ENCODE peak calls at places on chromosomes 11 and 22, in ten cellular contexts. K is endodermal cell, U is GM23338, B is fibroblast of the aortic adventitia, A is neural progenitor cell, F is esophagus squamous epithelium, D is OCI-LY7, P is fibroblast of pulmonary artery, L is A549, T is heart right ventricle. H is an unnamed sample.

GRCh38 chr11:17655682-17656081 is 63.7 kb upstream of the MYOD1 start:
- DNase-seq in A (no peak), B (no peak), L (no peak), U (no peak), P (no peak), K (no peak), F (no peak), D (no peak), T (no peak), H (no peak)

GRCh38 chr11:120551191-120551590 is 39.6 kb downstream of the GRIK4 start:
- DNase-seq in L (no peak), F (no peak), D (no peak), U (no peak), B (no peak), P (no peak), A (no peak), K (no peak), T (no peak), H (no peak)

GRCh38 chr11:47539681-47540039 is 13.3 kb downstream of the CELF1 start:
- DNase-seq in B (no peak), D (no peak), T (no peak), F (no peak), A (no peak), P (no peak), L (no peak), K (no peak), U (no peak), H (no peak)

GRCh38 chr11:126149759-126150236 is 61.7 kb downstream of the RPUSD4 start:
- DNase-seq in T (no peak), F (no peak), D (no peak), B (no peak), L (no peak), U (no peak), K (peak), A (no peak), P (no peak), H (no peak)

GRCh38 chr11:705646-706438 is at the start of gene EPS8L2:
- DNase-seq in P (no peak), A (peak), B (no peak), U (peak), D (no peak), T (no peak), L (peak), K (peak), F (no peak), H (peak)

GRCh38 chr11:86068138-86068861 is 584 bp downstream of the PICALM start:
- DNase-seq in D (peak), P (no peak), F (no peak), L (peak), U (peak), A (peak), T (peak), B (peak), K (peak), H (peak)

GRCh38 chr11:6476571-6476970 is 2.8 kb upstream of the TRIM3 start:
- DNase-seq in D (no peak), L (no peak), K (peak), A (no peak), U (peak), B (no peak), T (no peak), F (no peak), P (no peak), H (no peak)

GRCh38 chr11:872799-873198 is 30.1 kb downstream of the TSPAN4 start:
- DNase-seq in A (no peak), U (no peak), T (no peak), P (no peak), K (no peak), B (no peak), D (no peak), F (no peak), L (no peak), H (no peak)

GRCh38 chr11:32870676-32871075 is 21.9 kb upstream of the QSER1 start:
- DNase-seq in K (peak), L (peak), P (peak), T (peak), A (peak), B (no peak), F (no peak), D (peak), U (peak), H (peak)

GRCh38 chr22:28002181-28002700 is 83.2 kb upstream of the PITPNB start:
- DNase-seq in T (no peak), A (no peak), U (no peak), F (no peak), L (no peak), K (no peak), B (peak), D (peak), P (peak), H (no peak)

GRCh38 chr11:1039481-1040427 is 3.2 kb upstream of the MUC6 start:
- DNase-seq in P (no peak), T (peak), D (no peak), K (no peak), A (no peak), U (no peak), L (no peak), F (no peak), B (no peak), H (peak)

GRCh38 chr11:132095230-132096165 is 725.1 kb downstream of the NTM start:
- DNase-seq in D (no peak), F (no peak), U (no peak), B (no peak), P (no peak), A (no peak), L (no peak), T (no peak), K (no peak), H (no peak)

GRCh38 chr11:95248666-95249467 is 17.9 kb upstream of the SESN3 start:
- DNase-seq in L (no peak), A (peak), U (peak), D (peak), B (no peak), K (peak), P (no peak), T (no peak), F (no peak), H (no peak)

GRCh38 chr11:77147668-77148321 is 19.7 kb downstream of the MYO7A start:
- DNase-seq in T (no peak), B (no peak), L (no peak), D (no peak), U (peak), K (peak), A (peak), P (no peak), F (no peak), H (no peak)

GRCh38 chr22:20152464-20152890 is 1.6 kb upstream of the CCDC188 start:
- DNase-seq in A (no peak), B (no peak), T (no peak), L (no peak), K (no peak), F (no peak), P (no peak), U (no peak), D (no peak), H (no peak)

GRCh38 chr11:125165664-125166346 is 1.3 kb downstream of the PKNOX2 start:
- DNase-seq in U (peak), T (no peak), P (peak), D (no peak), A (peak), K (no peak), F (no peak), L (no peak), B (peak), H (no peak)

GRCh38 chr11:27081056-27081455 is 40.4 kb downstream of the BBOX1 start:
- DNase-seq in F (no peak), K (no peak), A (no peak), P (peak), D (no peak), B (peak), T (no peak), L (no peak), U (no peak), H (no peak)

GRCh38 chr11:34616830-34617504 is 3.9 kb upstream of the EHF start:
- DNase-seq in K (no peak), F (no peak), B (peak), A (no peak), T (peak), P (no peak), U (no peak), D (no peak), L (no peak), H (no peak)

GRCh38 chr22:44392446-44392921 is 79.7 kb upstream of the SHISAL1 start:
- DNase-seq in B (no peak), L (no peak), F (no peak), U (no peak), P (no peak), K (peak), A (no peak), D (no peak), T (peak), H (no peak)

GRCh38 chr11:9301720-9302119 is 12.7 kb downstream of the TMEM41B start:
- DNase-seq in U (no peak), F (no peak), L (no peak), B (no peak), A (no peak), K (no peak), T (no peak), D (no peak), P (no peak), H (no peak)

GRCh38 chr22:44089717-44090570 is 65.8 kb downstream of the PARVB start:
- DNase-seq in F (no peak), L (no peak), B (peak), T (no peak), D (no peak), P (no peak), A (no peak), K (no peak), U (no peak), H (no peak)

GRCh38 chr11:113176561-113176960 is 137.8 kb upstream of the TTC12 start:
- DNase-seq in B (peak), T (no peak), L (no peak), U (no peak), D (no peak), A (no peak), F (no peak), K (no peak), P (peak), H (no peak)

GRCh38 chr22:17705565-17706450 is 67.3 kb downstream of the BCL2L13 start:
- DNase-seq in K (no peak), L (no peak), A (no peak), U (no peak), T (no peak), P (no peak), B (no peak), D (peak), F (no peak), H (no peak)

GRCh38 chr22:38938221-38938620 is 19.2 kb upstream of the APOBEC3A start:
- DNase-seq in A (no peak), L (no peak), B (no peak), P (no peak), U (no peak), D (no peak), K (no peak), F (no peak), T (no peak), H (no peak)

GRCh38 chr22:47275479-47276218 is 513.2 kb downstream of the TBC1D22A start:
- DNase-seq in L (no peak), K (no peak), P (peak), U (no peak), B (peak), D (no peak), F (no peak), A (no peak), T (no peak), H (no peak)

GRCh38 chr11:122007611-122008071 is 108.4 kb downstream of the BLID start:
- DNase-seq in B (peak), P (peak), L (no peak), A (no peak), K (no peak), T (no peak), D (no peak), U (no peak), F (no peak), H (no peak)

GRCh38 chr22:17767236-17768065 is 6.8 kb downstream of the BID start:
- DNase-seq in B (no peak), T (no peak), A (no peak), D (no peak), L (no peak), P (no peak), F (no peak), K (no peak), U (no peak), H (no peak)

GRCh38 chr22:46050916-46051614 is 74.1 kb upstream of the WNT7B start:
- DNase-seq in P (no peak), L (no peak), F (no peak), A (no peak), U (no peak), B (no peak), D (no peak), K (peak), T (no peak), H (no peak)

GRCh38 chr11:64935634-64936081 is at the start of gene GPHA2:
- DNase-seq in A (peak), T (no peak), L (no peak), B (peak), D (no peak), K (peak), U (peak), P (peak), F (no peak), H (no peak)

GRCh38 chr11:69449320-69450063 is 32.0 kb upstream of the LINC01488 start:
- DNase-seq in T (peak), K (no peak), B (peak), U (no peak), F (no peak), P (peak), D (no peak), A (no peak), L (no peak), H (peak)

GRCh38 chr11:72373163-72373562 is 61.2 kb downstream of the CLPB start:
- DNase-seq in B (no peak), U (no peak), K (no peak), D (no peak), F (no peak), T (no peak), L (no peak), P (no peak), A (no peak), H (no peak)

GRCh38 chr22:22074634-22075381 is 92.2 kb upstream of the TOP3B start:
- DNase-seq in U (no peak), D (no peak), B (peak), T (no peak), L (peak), F (no peak), K (no peak), P (no peak), A (no peak), H (peak)

GRCh38 chr22:24323695-24324094 is 53.1 kb downstream of the SPECC1L start:
- DNase-seq in B (no peak), T (no peak), D (no peak), F (no peak), A (no peak), L (no peak), U (no peak), P (no peak), K (no peak), H (no peak)

GRCh38 chr11:128399186-128399585 is 188.2 kb downstream of the ETS1 start:
- DNase-seq in K (no peak), B (peak), L (no peak), D (peak), U (no peak), P (peak), F (no peak), T (no peak), A (no peak), H (no peak)

GRCh38 chr11:45810431-45811108 is 5.6 kb downstream of the SLC35C1 start:
- DNase-seq in F (no peak), U (no peak), A (no peak), B (no peak), T (no peak), L (no peak), K (no peak), P (no peak), D (no peak), H (no peak)

GRCh38 chr22:47112994-47113879 is 350.8 kb downstream of the TBC1D22A start:
- DNase-seq in P (no peak), T (no peak), U (no peak), L (no peak), K (no peak), A (no peak), F (no peak), B (no peak), D (no peak), H (no peak)

GRCh38 chr22:46848227-46848626 is 85.8 kb downstream of the TBC1D22A start:
- DNase-seq in T (no peak), K (peak), B (no peak), F (no peak), D (no peak), L (no peak), A (no peak), U (no peak), P (no peak), H (no peak)

GRCh38 chr11:23988381-23989006 is 508.4 kb upstream of the LUZP2 start:
- DNase-seq in F (no peak), T (no peak), L (peak), K (no peak), D (no peak), B (peak), A (no peak), P (peak), U (no peak), H (no peak)

DNA sequence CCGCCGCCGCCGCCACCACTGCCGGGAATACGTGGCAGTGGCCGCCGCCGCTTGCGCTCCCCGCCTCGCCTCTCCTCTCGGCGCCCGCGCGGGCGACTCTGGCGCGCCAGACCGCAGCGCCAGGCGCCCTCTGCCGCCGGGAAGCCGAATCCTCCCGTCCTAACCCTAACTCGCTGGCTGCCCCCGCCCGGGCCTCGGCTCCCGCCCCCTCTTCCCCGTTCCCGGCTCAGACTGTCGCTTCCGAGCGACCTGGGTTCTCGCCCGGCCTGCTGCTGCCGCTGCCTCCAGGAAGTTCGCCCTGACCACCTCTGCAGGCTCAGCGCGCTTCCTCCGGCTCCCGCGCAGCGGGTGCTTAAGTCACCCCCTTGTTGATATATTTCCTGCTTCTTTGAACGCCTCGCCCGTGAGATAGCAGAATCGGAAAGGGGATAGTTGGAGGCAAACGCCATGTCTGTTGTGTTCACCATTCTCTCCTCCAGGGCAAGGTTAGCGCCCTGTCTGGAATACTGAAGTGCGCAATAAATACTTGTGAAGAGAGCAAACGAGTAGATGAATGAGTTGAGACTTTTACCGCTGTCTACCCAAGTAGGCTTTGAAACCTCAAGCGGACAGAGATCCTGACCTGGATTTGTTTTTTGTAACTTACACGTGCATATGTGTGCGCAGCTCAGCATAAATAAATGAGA is at the start of gene SMCO4:
- DNase-seq in F (no peak), U (peak), L (peak), A (peak), T (peak), K (peak), P (peak), B (peak), D (peak), H (peak)
- TF ChIP-seq CTCF in F (peak), U (peak), L (peak), A (peak), T (peak), K (peak), P (peak), B (peak), D (peak), H (peak)

DNA sequence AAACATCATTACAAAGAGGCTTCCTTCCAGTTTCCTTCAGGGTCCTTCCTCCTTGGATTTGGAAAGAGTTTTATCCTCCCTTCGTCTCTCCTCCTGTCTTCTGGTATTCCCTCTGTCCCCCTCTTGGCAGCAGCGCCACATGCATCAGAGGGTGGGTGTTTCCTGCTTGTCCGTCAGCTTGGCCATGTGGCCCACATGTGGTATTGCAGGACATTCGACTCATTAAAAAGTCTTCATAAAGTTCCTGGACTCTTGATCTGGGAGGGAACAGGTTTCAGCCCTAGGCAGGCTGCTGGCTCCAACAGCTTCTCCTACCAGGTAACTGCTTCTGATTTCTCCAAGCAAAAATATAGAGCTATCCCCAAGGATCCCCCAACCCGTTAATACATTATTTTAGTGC is 189.8 kb downstream of the CSNK2A3 start:
- DNase-seq in P (peak), U (peak), F (no peak), K (peak), T (no peak), L (peak), D (peak), A (peak), B (no peak), H (peak)
- TF ChIP-seq CTCF in P (peak), U (peak), F (no peak), K (peak), T (no peak), L (no peak), D (no peak), A (peak), B (peak), H (peak)

GRCh38 chr11:70762810-70763209 is 364.5 kb downstream of the CTTN start:
- DNase-seq in U (no peak), A (no peak), B (no peak), D (no peak), T (no peak), K (no peak), P (no peak), F (no peak), L (no peak), H (no peak)
- TF ChIP-seq CTCF in U (no peak), A (no peak), B (no peak), D (no peak), T (no peak), K (no peak), P (no peak), F (no peak), L (no peak), H (no peak)

GRCh38 chr11:44611088-44611487 is 45.6 kb downstream of the CD82 start:
- DNase-seq in F (no peak), L (no peak), D (no peak), U (no peak), T (no peak), P (no peak), B (no peak), K (no peak), A (no peak), H (no peak)
- TF ChIP-seq CTCF in F (no peak), L (no peak), D (no peak), U (no peak), T (no peak), P (no peak), B (no peak), K (peak), A (no peak), H (no peak)

GRCh38 chr11:96388891-96389603 is 665 bp downstream of the CCDC82 start:
- DNase-seq in K (no peak), B (no peak), F (no peak), T (no peak), A (peak), L (no peak), D (peak), P (no peak), U (peak), H (no peak)

GRCh38 chr11:96391698-96392307 is 2.0 kb downstream of the JRKL start:
- DNase-seq in P (peak), F (no peak), T (no peak), L (peak), U (no peak), D (peak), A (no peak), B (no peak), K (no peak), H (no peak)

GRCh38 chr11:96390403-96390830 is 604 bp downstream of the JRKL start:
- DNase-seq in T (no peak), P (peak), K (no peak), F (no peak), L (peak), D (no peak), A (no peak), U (no peak), B (peak), H (no peak)

GRCh38 chr11:96393753-96394348 is 4.0 kb downstream of the JRKL start:
- DNase-seq in P (peak), B (peak), K (no peak), A (peak), U (peak), F (no peak), T (no peak), L (peak), D (peak), H (no peak)

GRCh38 chr11:96389604-96390402 is at the start of the genes CCDC82 and JRKL:
- DNase-seq in F (peak), K (peak), B (peak), L (peak), U (peak), D (peak), T (peak), A (peak), P (peak), H (peak)
- TF ChIP-seq CTCF in F (no peak), K (no peak), B (no peak), L (no peak), U (no peak), D (no peak), T (no peak), A (no peak), P (no peak), H (no peak)

DNA sequence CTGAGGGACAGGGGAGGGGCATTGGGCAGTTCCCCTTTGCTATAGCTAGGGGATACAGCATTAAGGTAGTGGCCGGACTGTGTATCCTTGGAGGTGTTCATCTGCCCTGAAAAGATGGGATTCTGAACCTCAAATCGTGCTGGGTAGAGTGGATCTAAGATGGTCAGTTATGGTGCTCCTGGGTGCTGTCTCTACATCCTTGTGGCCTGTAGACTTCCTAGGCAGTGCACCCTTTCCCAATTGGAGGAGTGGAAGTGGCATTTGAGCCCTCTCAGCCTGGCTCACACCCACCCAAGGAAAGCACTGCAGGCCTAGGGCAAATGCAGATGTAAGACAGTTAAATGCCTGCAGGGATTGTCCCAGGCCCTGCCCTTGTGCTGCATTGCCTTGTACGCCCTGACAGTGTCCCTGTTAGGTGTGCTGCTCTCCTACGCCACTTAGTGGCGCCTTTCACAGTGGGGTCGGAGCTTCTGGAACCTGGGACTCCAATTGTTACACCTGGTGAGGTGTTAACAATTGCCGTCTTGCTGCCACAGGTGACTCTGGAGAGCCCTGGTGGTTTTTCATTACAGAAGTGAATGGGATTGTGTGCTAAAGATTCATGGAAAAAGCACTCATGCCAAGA is 35.0 kb downstream of the PPFIBP2 start:
- DNase-seq in T (no peak), D (peak), A (peak), B (no peak), P (no peak), L (peak), K (peak), F (no peak), U (peak), H (peak)
- TF ChIP-seq CTCF in T (no peak), D (peak), A (peak), B (no peak), P (no peak), L (peak), K (peak), F (no peak), U (peak), H (peak)